ENCODE peak calls at places on chromosome 13, in nine cellular contexts. E, S, M, F, Y, N, A, D and T are unnamed samples.

GRCh38 chr13:27921961-27922910 is 2.4 kb downstream of the PDX1 start:
- DNase-seq in E (peak; percentile 79), S (no peak), M (no peak), F (no peak), Y (no peak), N (no peak), A (no peak), D (no peak), T (no peak)

GRCh38 chr13:95391785-95392184 is 90.5 kb upstream of the ABCC4 start:
- DNase-seq in E (no peak), S (no peak), M (no peak), F (no peak), Y (no peak), N (no peak), A (no peak), D (no peak), T (no peak)

GRCh38 chr13:99085139-99085845 is 107.4 kb upstream of the DOCK9 start:
- DNase-seq in E (peak; percentile 83), S (no peak), M (no peak), F (no peak), Y (no peak), N (no peak), A (no peak), D (peak; percentile 28), T (no peak)

GRCh38 chr13:73677041-73677589 is 457.1 kb downstream of the KLF12 start:
- DNase-seq in E (no peak), S (no peak), M (no peak), F (no peak), Y (no peak), N (no peak), A (peak; percentile 43), D (no peak), T (no peak)

GRCh38 chr13:34913040-34913439 is 29.0 kb upstream of the NBEA start:
- DNase-seq in E (no peak), S (no peak), M (peak; percentile 10), F (no peak), Y (no peak), N (no peak), A (peak; percentile 8), D (peak; percentile 65), T (no peak)

GRCh38 chr13:85314686-85315085 is 484.5 kb downstream of the SLITRK6 start:
- DNase-seq in E (no peak), S (no peak), M (no peak), F (no peak), Y (no peak), N (no peak), A (no peak), D (no peak), T (no peak)

GRCh38 chr13:114334305-114335053 is 20.2 kb downstream of the CHAMP1 start:
- DNase-seq in E (no peak), S (no peak), M (no peak), F (no peak), Y (no peak), N (no peak), A (no peak), D (no peak), T (no peak)

GRCh38 chr13:20702945-20703784 is at the start of gene IL17D:
- DNase-seq in E (peak; percentile 91), S (no peak), M (peak; percentile 44), F (no peak), Y (peak; percentile 64), N (no peak), A (no peak), D (peak; percentile 56), T (peak; percentile 79)

GRCh38 chr13:41909524-41909923 is 51.4 kb downstream of the VWA8 start:
- DNase-seq in E (no peak), S (no peak), M (no peak), F (no peak), Y (no peak), N (no peak), A (no peak), D (no peak), T (no peak)

GRCh38 chr13:95007322-95007721 is 293.9 kb downstream of the ABCC4 start:
- DNase-seq in E (no peak), S (no peak), M (no peak), F (no peak), Y (no peak), N (no peak), A (no peak), D (no peak), T (no peak)

GRCh38 chr13:30679483-30680330 is 55.6 kb upstream of the ALOX5AP start:
- DNase-seq in E (peak; percentile 82), S (no peak), M (no peak), F (no peak), Y (no peak), N (no peak), A (peak; percentile 32), D (peak; percentile 54), T (no peak)

GRCh38 chr13:99356216-99357089 is 49.3 kb upstream of the GPR183 start:
- DNase-seq in E (no peak), S (peak; percentile 92), M (peak; percentile 35), F (no peak), Y (peak; percentile 63), N (no peak), A (peak; percentile 76), D (no peak), T (peak; percentile 48)

DNA sequence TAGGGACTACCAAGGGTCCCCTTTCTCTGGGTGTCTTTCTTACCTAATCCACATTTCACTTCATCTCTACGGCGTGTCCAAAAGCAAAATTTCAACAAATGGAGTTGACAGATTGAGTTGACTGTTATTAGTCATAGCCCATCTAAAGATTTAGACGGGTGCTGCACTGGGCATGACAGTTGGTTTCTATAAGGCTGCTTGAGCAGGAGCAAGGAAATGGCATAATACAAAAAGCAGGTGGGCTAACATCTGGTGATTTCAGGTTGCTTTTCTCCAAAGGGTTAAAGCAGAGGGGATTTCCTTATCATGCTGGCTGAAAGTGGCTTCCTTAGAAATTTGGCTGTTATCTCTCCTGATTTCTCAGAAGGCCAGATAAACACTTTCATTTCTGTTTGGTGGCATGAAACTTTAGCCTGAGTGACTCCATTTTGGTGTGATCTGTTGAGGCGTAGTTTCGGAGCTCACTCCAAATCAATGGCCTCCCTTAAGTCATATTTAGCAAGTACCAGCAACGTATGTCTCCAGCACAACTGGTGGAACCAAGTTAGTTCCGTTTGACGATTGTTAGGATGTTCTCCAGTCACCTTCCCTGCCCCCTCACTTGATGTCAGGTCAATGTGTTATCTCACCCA is 440.4 kb downstream of the FGF9 start:
- DNase-seq in E (no peak), S (no peak), M (no peak), F (no peak), Y (no peak), N (no peak), A (no peak), D (no peak), T (no peak)
- H3K4me3 ChIP-seq in E (no peak overlapping the region), S (no peak overlapping the region), M (no peak overlapping the region), F (no peak overlapping the region), Y (no peak overlapping the region), N (no peak overlapping the region), A (no peak overlapping the region), D (no peak overlapping the region), T (no peak overlapping the region)

DNA sequence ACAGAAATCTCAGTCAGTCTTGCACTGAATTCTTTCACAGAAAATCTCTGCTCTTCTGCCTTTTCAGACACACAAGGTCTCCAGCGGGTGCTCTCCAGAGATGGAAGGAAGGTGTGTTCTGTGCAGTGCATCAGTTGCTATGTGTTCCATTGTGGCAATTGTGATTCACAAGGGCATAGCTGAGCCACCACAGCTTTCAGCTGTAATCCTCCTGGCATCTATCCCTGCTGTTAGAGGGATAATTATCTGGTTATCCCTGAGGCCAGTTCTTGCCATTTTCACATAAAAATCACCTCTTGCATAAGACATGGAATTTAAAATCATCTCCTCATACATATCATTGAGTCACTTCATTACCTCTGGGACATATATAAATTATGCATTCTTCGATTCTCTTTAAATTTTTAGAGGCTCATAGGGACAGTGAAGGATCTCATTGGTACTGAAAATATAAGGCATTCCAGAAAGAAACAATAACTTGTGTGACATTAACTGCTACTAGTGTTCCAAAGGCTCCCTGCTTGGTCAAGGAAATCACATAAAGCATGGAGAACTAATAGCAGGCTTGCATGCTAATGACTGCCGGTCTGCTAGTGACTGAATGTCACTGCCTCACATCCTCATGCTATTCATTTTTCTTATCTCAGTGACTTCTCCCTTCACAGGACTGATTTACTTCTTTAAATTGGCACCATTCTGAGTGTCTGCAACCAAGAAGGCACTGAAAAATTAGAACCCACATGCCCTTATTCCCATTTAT is 214.0 kb downstream of the ENOX1 start:
- DNase-seq in E (peak; percentile 44), S (no peak), M (no peak), F (no peak), Y (no peak), N (no peak), A (peak; percentile 85), D (no peak), T (no peak)
- H3K4me3 ChIP-seq in E (no peak overlapping the region), S (no peak overlapping the region), M (no peak overlapping the region), F (no peak overlapping the region), Y (no peak overlapping the region), N (no peak overlapping the region), A (no peak overlapping the region), D (no peak overlapping the region), T (no peak overlapping the region)

GRCh38 chr13:110801044-110801443 is 87.5 kb downstream of the ING1 start:
- DNase-seq in E (no peak), S (no peak), M (no peak), F (no peak), Y (no peak), N (no peak), A (no peak), D (no peak), T (no peak)
- H3K4me3 ChIP-seq in E (no peak overlapping the region), S (no peak overlapping the region), M (no peak overlapping the region), F (no peak overlapping the region), Y (no peak overlapping the region), N (no peak overlapping the region), A (no peak overlapping the region), D (no peak overlapping the region), T (no peak overlapping the region)

GRCh38 chr13:26698392-26699196 is 62.0 kb downstream of the GPR12 start:
- DNase-seq in E (peak; percentile 95), S (peak; percentile 20), M (peak; percentile 82), F (peak; percentile 93), Y (peak; percentile 88), N (peak; percentile 73), A (peak; percentile 86), D (peak; percentile 74), T (peak; percentile 98)
- H3K4me3 ChIP-seq in E (peak overlapping the region; percentile 55), S (no peak overlapping the region), M (peak overlapping the region; percentile 29), F (no peak overlapping the region), Y (no peak overlapping the region), N (peak overlapping the region; percentile 15), A (peak overlapping the region; percentile 24), D (no peak overlapping the region), T (no peak overlapping the region)